ENCODE peak calls at places on chromosomes 13 and 19, in seven cellular contexts. One of them, this sample, is unnamed.

GRCh38 chr13:20006206-20006605 is 47.7 kb downstream of the ZMYM2 start:
- DNase-seq in mesendoderm: no peak
- DNase-seq in H9: no peak
- DNase-seq in IMR-90: peak
- DNase-seq in trophoblast cell: no peak
- DNase-seq in mesenchymal stem cell: peak
- DNase-seq in H1: no peak
- DNase-seq in this sample: no peak

GRCh38 chr19:56245062-56245740 is 27.3 kb upstream of the EDDM13 start:
- DNase-seq in mesendoderm: peak
- DNase-seq in H9: no peak
- DNase-seq in IMR-90: peak
- DNase-seq in trophoblast cell: no peak
- DNase-seq in mesenchymal stem cell: no peak
- DNase-seq in H1: no peak
- DNase-seq in this sample: no peak

GRCh38 chr19:362154-362553 is 17.6 kb upstream of the MIER2 start:
- DNase-seq in mesendoderm: no peak
- DNase-seq in H9: no peak
- DNase-seq in IMR-90: no peak
- DNase-seq in trophoblast cell: no peak
- DNase-seq in mesenchymal stem cell: no peak
- DNase-seq in H1: no peak
- DNase-seq in this sample: no peak

GRCh38 chr13:97283888-97284287 is 61.8 kb downstream of the MBNL2 start:
- DNase-seq in mesendoderm: no peak
- DNase-seq in H9: no peak
- DNase-seq in IMR-90: no peak
- DNase-seq in trophoblast cell: no peak
- DNase-seq in mesenchymal stem cell: no peak
- DNase-seq in H1: no peak
- DNase-seq in this sample: no peak

GRCh38 chr19:44675516-44675915 is 4.2 kb downstream of the CEACAM19 start:
- DNase-seq in mesendoderm: no peak
- DNase-seq in H9: no peak
- DNase-seq in IMR-90: no peak
- DNase-seq in trophoblast cell: no peak
- DNase-seq in mesenchymal stem cell: no peak
- DNase-seq in H1: no peak
- DNase-seq in this sample: no peak

GRCh38 chr19:49984491-49984890 is 23.5 kb upstream of the SIGLEC11 start:
- DNase-seq in mesendoderm: no peak
- DNase-seq in H9: no peak
- DNase-seq in IMR-90: no peak
- DNase-seq in trophoblast cell: no peak
- DNase-seq in mesenchymal stem cell: no peak
- DNase-seq in H1: no peak
- DNase-seq in this sample: no peak

GRCh38 chr13:51282322-51282721 is 57.2 kb upstream of the SERPINE3 start:
- DNase-seq in mesendoderm: no peak
- DNase-seq in H9: peak
- DNase-seq in IMR-90: no peak
- DNase-seq in trophoblast cell: no peak
- DNase-seq in mesenchymal stem cell: no peak
- DNase-seq in H1: no peak
- DNase-seq in this sample: no peak

GRCh38 chr19:39970424-39970673 is 616 bp upstream of the PSMC4 start:
- DNase-seq in mesendoderm: no peak
- DNase-seq in H9: no peak
- DNase-seq in IMR-90: no peak
- DNase-seq in trophoblast cell: no peak
- DNase-seq in mesenchymal stem cell: no peak
- DNase-seq in H1: no peak
- DNase-seq in this sample: no peak

GRCh38 chr19:33194884-33195710 is 967 bp downstream of the LRP3 start:
- DNase-seq in mesendoderm: peak
- DNase-seq in H9: no peak
- DNase-seq in IMR-90: peak
- DNase-seq in trophoblast cell: peak
- DNase-seq in mesenchymal stem cell: peak
- DNase-seq in H1: no peak
- DNase-seq in this sample: no peak

GRCh38 chr19:8631425-8631819 is 989 bp downstream of the NFILZ start:
- DNase-seq in mesendoderm: peak
- DNase-seq in H9: no peak
- DNase-seq in IMR-90: peak
- DNase-seq in trophoblast cell: no peak
- DNase-seq in mesenchymal stem cell: peak
- DNase-seq in H1: no peak
- DNase-seq in this sample: peak

GRCh38 chr19:5397804-5398692 is 57.2 kb upstream of the ZNRF4 start:
- DNase-seq in mesendoderm: peak
- DNase-seq in H9: peak
- DNase-seq in IMR-90: no peak
- DNase-seq in trophoblast cell: peak
- DNase-seq in mesenchymal stem cell: no peak
- DNase-seq in H1: peak
- DNase-seq in this sample: peak

GRCh38 chr19:5144545-5145179 is 175.7 kb downstream of the KDM4B start:
- DNase-seq in mesendoderm: no peak
- DNase-seq in H9: no peak
- DNase-seq in IMR-90: no peak
- DNase-seq in trophoblast cell: peak
- DNase-seq in mesenchymal stem cell: no peak
- DNase-seq in H1: no peak
- DNase-seq in this sample: no peak

GRCh38 chr13:19158526-19158925 is 23.1 kb downstream of the TUBA3C start:
- DNase-seq in mesendoderm: no peak
- DNase-seq in H9: no peak
- DNase-seq in IMR-90: no peak
- DNase-seq in trophoblast cell: no peak
- DNase-seq in mesenchymal stem cell: no peak
- DNase-seq in H1: no peak
- DNase-seq in this sample: no peak

GRCh38 chr13:100347941-100348340 is 240.6 kb downstream of the GGACT start:
- DNase-seq in mesendoderm: no peak
- DNase-seq in H9: no peak
- DNase-seq in IMR-90: no peak
- DNase-seq in trophoblast cell: peak
- DNase-seq in mesenchymal stem cell: no peak
- DNase-seq in H1: no peak
- DNase-seq in this sample: no peak

GRCh38 chr13:66780814-66781213 is 449.3 kb downstream of the PCDH9 start:
- DNase-seq in mesendoderm: no peak
- DNase-seq in H9: no peak
- DNase-seq in IMR-90: peak
- DNase-seq in trophoblast cell: no peak
- DNase-seq in mesenchymal stem cell: no peak
- DNase-seq in H1: no peak
- DNase-seq in this sample: no peak

GRCh38 chr13:106536244-106537034 is 977 bp upstream of the EFNB2 start:
- DNase-seq in mesendoderm: peak
- DNase-seq in H9: peak
- DNase-seq in IMR-90: peak
- DNase-seq in trophoblast cell: peak
- DNase-seq in mesenchymal stem cell: peak
- DNase-seq in H1: peak
- DNase-seq in this sample: peak

GRCh38 chr19:42051166-42052115 is 18.6 kb downstream of the GRIK5 start:
- DNase-seq in mesendoderm: no peak
- DNase-seq in H9: no peak
- DNase-seq in IMR-90: no peak
- DNase-seq in trophoblast cell: peak
- DNase-seq in mesenchymal stem cell: no peak
- DNase-seq in H1: no peak
- DNase-seq in this sample: no peak

GRCh38 chr19:34962281-34962944 is 1.6 kb downstream of the ZNF792 start:
- DNase-seq in mesendoderm: peak
- DNase-seq in H9: no peak
- DNase-seq in IMR-90: peak
- DNase-seq in trophoblast cell: no peak
- DNase-seq in mesenchymal stem cell: peak
- DNase-seq in H1: no peak
- DNase-seq in this sample: no peak

GRCh38 chr19:8458380-8458779 is 13.6 kb downstream of the HNRNPM start:
- DNase-seq in mesendoderm: no peak
- DNase-seq in H9: no peak
- DNase-seq in IMR-90: no peak
- DNase-seq in trophoblast cell: no peak
- DNase-seq in mesenchymal stem cell: peak
- DNase-seq in H1: no peak
- DNase-seq in this sample: no peak

GRCh38 chr13:76887070-76887563 is 912 bp upstream of the KCTD12 start:
- DNase-seq in mesendoderm: peak
- DNase-seq in H9: peak
- DNase-seq in IMR-90: no peak
- DNase-seq in trophoblast cell: no peak
- DNase-seq in mesenchymal stem cell: no peak
- DNase-seq in H1: no peak
- DNase-seq in this sample: peak

GRCh38 chr13:59447846-59448620 is 715.7 kb downstream of the DIAPH3 start:
- DNase-seq in mesendoderm: peak
- DNase-seq in H9: peak
- DNase-seq in IMR-90: peak
- DNase-seq in trophoblast cell: peak
- DNase-seq in mesenchymal stem cell: no peak
- DNase-seq in H1: peak
- DNase-seq in this sample: peak

GRCh38 chr13:78787189-78787588 is 128.2 kb upstream of the OBI1 start:
- DNase-seq in mesendoderm: no peak
- DNase-seq in H9: no peak
- DNase-seq in IMR-90: no peak
- DNase-seq in trophoblast cell: no peak
- DNase-seq in mesenchymal stem cell: peak
- DNase-seq in H1: no peak
- DNase-seq in this sample: no peak

DNA sequence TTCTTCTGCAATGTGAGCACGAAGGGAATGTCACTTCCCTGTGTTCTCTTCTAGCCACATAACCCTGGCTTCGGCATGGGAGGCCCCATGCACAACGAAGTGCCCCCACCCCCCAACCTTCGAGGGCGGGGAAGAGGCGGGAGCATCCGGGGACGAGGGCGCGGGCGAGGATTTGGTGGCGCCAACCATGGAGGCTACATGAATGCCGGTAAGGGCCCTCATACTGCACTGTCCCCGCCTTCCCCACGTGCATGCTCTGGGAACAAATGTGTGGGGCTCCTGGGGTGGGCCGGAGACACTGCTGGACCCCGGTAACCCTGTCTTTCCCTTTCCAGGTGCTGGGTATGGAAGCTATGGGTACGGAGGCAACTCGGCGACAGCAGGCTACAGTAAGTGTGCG is 17.7 kb upstream of the QTRT1 start:
- DNase-seq in mesendoderm: no peak
- DNase-seq in H9: no peak
- DNase-seq in IMR-90: no peak
- DNase-seq in trophoblast cell: no peak
- DNase-seq in mesenchymal stem cell: no peak
- DNase-seq in H1: no peak
- DNase-seq in this sample: no peak
- H2BK5ac ChIP-seq in mesendoderm: no peak
- H2BK5ac ChIP-seq in H9: no peak
- H2BK5ac ChIP-seq in IMR-90: no peak
- H2BK5ac ChIP-seq in trophoblast cell: no peak
- H2BK5ac ChIP-seq in mesenchymal stem cell: no peak
- H2BK5ac ChIP-seq in H1: no peak
- H2BK5ac ChIP-seq in this sample: peak

GRCh38 chr19:11251217-11251616 is 11.1 kb downstream of the DOCK6 start:
- DNase-seq in mesendoderm: no peak
- DNase-seq in H9: no peak
- DNase-seq in IMR-90: no peak
- DNase-seq in trophoblast cell: no peak
- DNase-seq in mesenchymal stem cell: no peak
- DNase-seq in H1: no peak
- DNase-seq in this sample: no peak
- H2BK5ac ChIP-seq in mesendoderm: no peak
- H2BK5ac ChIP-seq in H9: no peak
- H2BK5ac ChIP-seq in IMR-90: no peak
- H2BK5ac ChIP-seq in trophoblast cell: no peak
- H2BK5ac ChIP-seq in mesenchymal stem cell: no peak
- H2BK5ac ChIP-seq in H1: no peak
- H2BK5ac ChIP-seq in this sample: no peak

GRCh38 chr19:1553415-1553814 is 14.7 kb downstream of the MEX3D start:
- DNase-seq in mesendoderm: no peak
- DNase-seq in H9: no peak
- DNase-seq in IMR-90: no peak
- DNase-seq in trophoblast cell: no peak
- DNase-seq in mesenchymal stem cell: no peak
- DNase-seq in H1: no peak
- DNase-seq in this sample: no peak
- H2BK5ac ChIP-seq in mesendoderm: no peak
- H2BK5ac ChIP-seq in H9: no peak
- H2BK5ac ChIP-seq in IMR-90: no peak
- H2BK5ac ChIP-seq in trophoblast cell: no peak
- H2BK5ac ChIP-seq in mesenchymal stem cell: no peak
- H2BK5ac ChIP-seq in H1: no peak
- H2BK5ac ChIP-seq in this sample: no peak

GRCh38 chr13:103188688-103189326 is 122.6 kb upstream of the SLC10A2 start:
- DNase-seq in mesendoderm: peak
- DNase-seq in H9: no peak
- DNase-seq in IMR-90: no peak
- DNase-seq in trophoblast cell: peak
- DNase-seq in mesenchymal stem cell: peak
- DNase-seq in H1: no peak
- DNase-seq in this sample: no peak
- H2BK5ac ChIP-seq in mesendoderm: no peak
- H2BK5ac ChIP-seq in H9: no peak
- H2BK5ac ChIP-seq in IMR-90: no peak
- H2BK5ac ChIP-seq in trophoblast cell: no peak
- H2BK5ac ChIP-seq in mesenchymal stem cell: no peak
- H2BK5ac ChIP-seq in H1: no peak
- H2BK5ac ChIP-seq in this sample: no peak

GRCh38 chr13:101736551-101736950 is 284.1 kb downstream of the ITGBL1 start:
- DNase-seq in mesendoderm: peak
- DNase-seq in H9: no peak
- DNase-seq in IMR-90: no peak
- DNase-seq in trophoblast cell: peak
- DNase-seq in mesenchymal stem cell: no peak
- DNase-seq in H1: no peak
- DNase-seq in this sample: no peak
- H2BK5ac ChIP-seq in mesendoderm: no peak
- H2BK5ac ChIP-seq in H9: no peak
- H2BK5ac ChIP-seq in IMR-90: no peak
- H2BK5ac ChIP-seq in trophoblast cell: no peak
- H2BK5ac ChIP-seq in mesenchymal stem cell: no peak
- H2BK5ac ChIP-seq in H1: no peak
- H2BK5ac ChIP-seq in this sample: no peak